ENCODE peak calls at places on chromosomes 7 and 10, in seven cellular contexts. W, G, N, V, O, Y and I are unnamed samples.

GRCh38 chr10:132220061-132220460 is 33.3 kb downstream of the DPYSL4 start:
- DNase-seq in W (no peak), Y (no peak), G (no peak), N (no peak), V (no peak), O (no peak), I (no peak)

GRCh38 chr10:97016728-97017473 is 168.9 kb downstream of the SLIT1 start:
- DNase-seq in G (no peak), Y (no peak), N (no peak), V (no peak), W (no peak), O (no peak), I (no peak)

GRCh38 chr7:106563466-106564150 is 97.3 kb downstream of the CCDC71L start:
- DNase-seq in G (no peak), W (no peak), Y (peak), O (no peak), N (no peak), V (no peak), I (no peak)

GRCh38 chr7:967361-968082 is 7.8 kb downstream of the COX19 start:
- DNase-seq in Y (no peak), O (no peak), N (no peak), V (no peak), G (no peak), W (no peak), I (no peak)

GRCh38 chr7:16123117-16123770 is 298.1 kb downstream of the CRPPA start:
- DNase-seq in W (no peak), G (no peak), V (no peak), O (no peak), Y (no peak), N (no peak), I (no peak)

GRCh38 chr7:63093481-63093880 is 905.2 kb upstream of the ZNF722 start:
- DNase-seq in V (no peak), G (no peak), Y (no peak), W (no peak), O (no peak), N (no peak), I (no peak)

GRCh38 chr7:158300427-158300826 is 287.2 kb downstream of the PTPRN2 start:
- DNase-seq in Y (no peak), O (no peak), V (peak), W (no peak), G (peak), N (no peak), I (no peak)

GRCh38 chr7:132872034-132872433 is 209.9 kb downstream of the CHCHD3 start:
- DNase-seq in N (no peak), G (no peak), O (no peak), W (no peak), Y (no peak), V (no peak), I (no peak)

GRCh38 chr10:20890009-20890408 is 7.1 kb downstream of the NEBL start:
- DNase-seq in G (peak), W (no peak), N (no peak), Y (peak), V (no peak), O (no peak), I (peak)